ENCODE peak calls at places on chromosomes 4 and X, in ten cellular contexts. C is cardiac muscle cell, O is heart right ventricle, F is thoracic aorta, N is sigmoid colon, A is neural progenitor cell, Y is ovary, J is body of pancreas, D is Peyer's patch, X is fibroblast of lung. M is an unnamed sample. For H3K4me1, the result is how much of the 10 kb centered on the place peaks cover.

GRCh38 chr4:109801099-109801789 is 555 bp downstream of the CFI start:
- DNase-seq in X (no peak), J (no peak), D (no peak), O (no peak), N (no peak), Y (no peak), F (no peak), A (no peak), C (no peak), M (no peak)

GRCh38 chr4:42350611-42351182 is 46.6 kb upstream of the SHISA3 start:
- DNase-seq in D (no peak), O (no peak), A (no peak), N (no peak), Y (no peak), F (no peak), X (no peak), C (no peak), J (no peak), M (no peak)

GRCh38 chrX:51496501-51497291 is at the start of gene NUDT11:
- DNase-seq in D (peak), C (peak), F (no peak), J (peak), Y (peak), X (peak), N (peak), A (peak), O (peak), M (peak)

GRCh38 chr4:110586137-110586850 is 36.6 kb downstream of the PITX2 start:
- DNase-seq in O (no peak), D (no peak), A (peak), F (no peak), N (no peak), C (peak), Y (no peak), J (no peak), X (peak), M (no peak)

GRCh38 chr4:23298371-23298770 is 591.5 kb downstream of the PPARGC1A start:
- DNase-seq in D (no peak), Y (no peak), X (no peak), A (no peak), F (no peak), O (no peak), J (no peak), N (no peak), C (no peak), M (no peak)

GRCh38 chr4:16165931-16166330 is 60.3 kb downstream of the TAPT1 start:
- DNase-seq in Y (no peak), O (no peak), F (no peak), J (no peak), D (no peak), N (no peak), C (no peak), X (no peak), A (no peak), M (no peak)

GRCh38 chr4:84503495-84504437 is 4.7 kb upstream of the NKX6-1 start:
- DNase-seq in Y (no peak), A (peak), F (no peak), D (no peak), X (peak), N (no peak), O (no peak), J (peak), C (peak), M (no peak)

GRCh38 chrX:115894087-115894486 is 276.5 kb upstream of the AGTR2 start:
- DNase-seq in A (peak), C (no peak), O (no peak), F (no peak), X (peak), N (no peak), D (no peak), Y (no peak), J (peak), M (no peak)

GRCh38 chr4:30948653-30949052 is 228.5 kb downstream of the PCDH7 start:
- DNase-seq in N (no peak), Y (no peak), O (no peak), F (no peak), J (no peak), A (no peak), X (peak), C (no peak), D (no peak), M (no peak)

DNA sequence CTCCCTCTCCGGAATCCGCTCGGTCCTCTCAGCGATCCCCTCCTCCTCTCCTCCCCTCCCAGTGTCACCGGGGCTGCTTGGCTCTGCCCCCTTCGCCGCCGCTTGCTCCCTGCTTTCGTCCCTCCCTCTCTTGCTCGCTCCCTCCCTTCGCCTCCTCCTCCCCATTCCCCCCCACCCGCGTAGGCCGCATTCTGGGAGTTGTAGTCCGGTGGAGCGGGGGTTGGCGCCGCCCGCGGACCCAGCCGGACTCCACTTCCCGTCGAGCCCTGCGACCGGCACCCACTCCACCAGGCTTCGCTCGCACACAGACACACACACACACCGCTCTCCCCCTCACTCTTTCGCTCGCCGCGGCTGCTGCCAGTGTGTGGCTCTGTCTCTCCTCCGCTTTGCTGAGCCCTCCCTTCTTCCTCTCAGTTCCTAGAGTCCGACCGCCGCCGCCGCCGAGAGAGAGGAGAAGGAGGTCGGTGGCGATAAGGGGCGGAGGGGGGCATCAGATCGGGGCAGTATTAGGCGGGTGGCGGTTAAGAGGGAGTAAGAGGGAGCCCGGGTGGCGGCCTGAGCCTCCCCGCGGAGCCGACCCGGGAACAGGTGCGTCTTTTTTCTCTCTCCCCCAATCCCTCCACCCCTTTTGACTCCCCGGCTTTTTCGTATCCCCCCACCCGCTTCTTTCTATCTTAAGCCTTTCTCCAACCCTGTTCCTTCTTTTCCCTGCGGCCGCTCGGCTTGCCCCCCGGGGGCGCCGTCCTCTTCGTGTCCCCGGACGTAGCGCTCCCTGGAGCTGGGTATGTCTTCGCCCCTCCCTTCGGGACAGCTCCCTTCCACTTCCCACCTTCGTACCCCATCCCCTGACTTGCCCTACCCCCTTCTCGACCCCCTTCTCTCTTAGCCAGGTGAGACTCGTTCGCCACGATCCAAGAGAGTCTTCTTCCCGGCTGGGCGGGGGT is at the start of gene BCORL1:
- DNase-seq in N (peak), A (peak), Y (peak), D (peak), O (peak), J (peak), X (peak), F (peak), C (peak), M (peak)
- H3K4me3 ChIP-seq in N (no peak), A (no peak), Y (peak), D (no peak), O (no peak), J (peak), X (peak), F (no peak), C (peak), M (no peak)

DNA sequence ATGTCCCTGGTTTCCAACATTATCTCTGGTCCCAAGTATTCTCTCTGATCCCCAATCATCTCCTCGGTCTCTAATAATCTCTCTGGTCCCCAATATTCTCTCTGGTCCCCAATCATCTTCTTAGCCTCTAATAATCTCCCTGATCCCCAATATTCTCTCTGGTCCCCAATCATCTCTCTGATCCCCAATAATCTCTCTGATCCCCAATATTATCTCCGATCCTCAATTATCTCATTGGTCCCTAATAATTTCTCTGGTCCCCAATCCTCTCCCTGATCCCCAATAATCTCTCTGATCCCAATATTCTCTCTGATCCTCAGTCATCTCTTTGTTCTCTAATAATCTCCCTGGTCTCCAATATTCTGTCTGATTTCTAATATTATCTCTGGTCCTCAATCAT is 16.6 kb downstream of the P2RY8 start:
- DNase-seq in D (no peak), F (no peak), O (no peak), Y (no peak), C (no peak), N (no peak), J (no peak), X (no peak), A (no peak), M (no peak)
- H3K4me1 ChIP-seq in D (under half), F (under half), O (under half), Y (under half), C (under half), N (under half), J (under half), X (under half), A (under half), M (under half)

GRCh38 chr4:120922390-120923200 is at the start of gene PRDM5:
- DNase-seq in O (peak), F (peak), D (no peak), J (peak), N (peak), C (peak), Y (peak), A (peak), X (peak), M (peak)

GRCh38 chr4:120920666-120921065 is 1.9 kb downstream of the PRDM5 start:
- DNase-seq in O (no peak), D (no peak), C (no peak), F (no peak), N (no peak), X (no peak), A (no peak), J (no peak), Y (no peak), M (no peak)

GRCh38 chr4:120923201-120923522 is 636 bp upstream of the PRDM5 start:
- DNase-seq in Y (no peak), J (no peak), A (no peak), X (no peak), N (no peak), O (no peak), F (no peak), C (no peak), D (no peak), M (no peak)

GRCh38 chr4:120919358-120919757 is 3.2 kb downstream of the PRDM5 start:
- DNase-seq in C (no peak), X (no peak), N (no peak), D (no peak), F (no peak), O (no peak), Y (no peak), A (no peak), J (no peak), M (no peak)

DNA sequence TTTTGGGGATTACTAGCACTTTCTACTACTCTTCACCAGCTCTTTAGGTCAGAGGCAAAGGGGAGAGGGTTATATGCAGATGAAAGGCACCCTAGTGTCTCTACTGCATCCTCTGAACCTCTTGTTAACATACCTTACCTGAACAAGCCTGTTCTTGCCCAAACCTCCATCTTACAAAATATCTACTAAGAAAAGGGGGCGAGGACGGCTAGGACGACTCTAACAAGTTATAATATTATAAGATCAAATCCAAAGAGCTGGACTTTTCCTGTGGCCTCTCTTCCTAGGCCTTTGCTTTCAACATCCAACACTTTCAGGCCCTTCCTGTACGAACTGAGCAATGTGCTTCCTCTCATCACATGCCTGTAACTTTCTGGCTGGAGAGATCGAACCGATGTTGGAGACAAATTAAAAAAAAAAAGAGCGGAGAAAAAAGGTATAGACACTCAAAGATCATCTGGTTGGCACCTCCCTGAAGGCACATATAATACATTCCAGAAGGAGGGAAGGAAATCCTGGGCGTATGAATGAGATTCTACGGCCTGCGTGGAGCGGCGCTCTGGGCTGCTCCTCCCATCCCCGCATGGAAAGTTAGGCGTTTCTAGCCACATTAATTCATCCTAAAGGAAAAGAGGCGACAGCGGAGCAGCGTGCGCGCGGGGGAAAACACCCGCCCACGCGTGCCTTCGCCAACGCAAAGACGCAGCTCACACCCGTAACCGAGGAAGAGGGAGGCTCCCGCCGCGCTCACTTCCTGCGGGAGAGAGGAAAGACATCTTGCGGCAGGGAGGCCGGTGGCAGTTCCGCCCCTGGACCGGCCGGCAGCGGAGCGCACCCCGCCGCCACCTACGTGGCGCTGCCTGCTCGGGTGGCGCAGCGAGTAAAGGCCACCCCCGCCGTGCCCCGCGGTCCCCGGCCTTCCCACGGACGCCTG is 803 bp downstream of the PRDM5 start:
- DNase-seq in D (no peak), N (peak), X (peak), C (peak), F (no peak), O (peak), J (peak), A (peak), Y (peak), M (peak)
- TF ChIP-seq CTCF in D (no peak), N (no peak), X (no peak), C (no peak), F (no peak), O (no peak), J (no peak), A (no peak), Y (no peak), M (no peak)

DNA sequence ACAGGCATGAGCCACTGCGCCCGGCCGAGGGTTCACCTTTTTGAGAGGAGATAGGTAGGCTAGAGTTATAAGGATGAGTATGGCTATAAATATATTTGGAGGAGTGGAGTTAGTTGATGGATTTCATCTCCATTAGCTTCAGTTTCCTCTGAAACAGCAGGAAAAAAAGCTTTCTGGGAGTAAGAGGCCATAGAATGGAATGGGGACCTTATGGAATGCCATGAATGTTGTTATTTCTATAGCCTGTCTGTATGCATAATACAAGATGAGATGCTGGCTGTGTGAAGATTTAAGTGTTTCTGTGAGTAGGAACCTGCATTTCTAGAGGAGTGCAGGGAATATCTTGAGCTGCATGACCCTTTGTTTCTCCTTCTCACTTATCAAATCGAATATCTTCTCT is 114.9 kb upstream of the ARX start:
- DNase-seq in F (no peak), N (no peak), X (no peak), Y (no peak), C (no peak), J (no peak), O (no peak), A (no peak), D (no peak), M (no peak)
- H3K4me3 ChIP-seq in F (no peak), N (no peak), X (no peak), Y (no peak), C (no peak), J (no peak), O (no peak), A (no peak), D (no peak), M (no peak)

GRCh38 chrX:74246524-74246923 is 57.5 kb upstream of the ZCCHC13 start:
- DNase-seq in J (no peak), C (no peak), A (no peak), N (no peak), X (peak), F (no peak), Y (no peak), O (no peak), D (no peak), M (no peak)
- H3K4me1 ChIP-seq in J (under half), C (under half), A (under half), N (under half), X (under half), F (under half), Y (under half), O (under half), D (under half), M (under half)

DNA sequence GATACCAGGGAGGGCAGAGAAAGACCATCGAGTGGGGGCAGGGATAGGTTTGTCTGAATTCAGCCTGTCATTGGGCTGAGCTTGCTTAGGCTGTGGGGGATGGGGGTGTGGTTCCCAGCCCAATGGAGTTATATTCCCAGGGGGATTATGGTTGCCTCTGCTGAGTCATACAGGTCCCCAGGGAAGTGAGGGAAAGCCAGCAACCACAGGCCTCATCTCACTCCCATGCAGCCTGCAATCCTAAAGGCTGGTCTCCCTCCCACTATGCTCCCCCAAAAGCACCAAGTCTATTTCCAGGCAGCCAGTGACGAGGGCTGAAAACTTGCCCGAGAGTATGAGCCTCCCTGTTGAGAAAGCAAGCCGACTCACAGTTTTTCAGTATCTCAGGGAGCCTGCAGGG is 39.3 kb downstream of the AFM start:
- DNase-seq in Y (no peak), A (peak), O (no peak), X (peak), C (no peak), F (no peak), D (no peak), N (no peak), J (no peak), M (no peak)
- TF ChIP-seq CTCF in Y (no peak), A (no peak), O (no peak), X (no peak), C (peak), F (no peak), D (no peak), N (no peak), J (no peak), M (no peak)

DNA sequence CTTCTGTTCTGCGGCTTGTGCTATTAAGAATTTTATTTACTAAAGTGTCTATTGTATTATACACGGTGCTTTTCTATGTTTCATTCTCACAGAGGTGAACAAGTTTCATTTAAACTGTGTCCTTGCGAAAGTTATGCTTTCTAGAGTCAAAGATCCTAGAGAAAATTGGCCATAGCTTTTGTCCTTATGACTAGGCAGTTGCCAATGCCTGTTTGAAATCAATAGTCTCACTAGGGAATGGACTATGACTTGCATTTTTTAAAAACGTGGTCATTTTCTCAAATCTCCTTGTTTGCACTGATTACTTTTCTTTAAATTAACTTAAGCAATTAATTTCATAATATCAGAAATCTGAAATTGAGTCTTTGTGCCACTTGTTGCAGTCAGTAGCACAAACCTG is 211.7 kb upstream of the MID1 start:
- DNase-seq in D (no peak), C (no peak), F (no peak), N (no peak), A (no peak), J (no peak), Y (no peak), O (no peak), X (no peak), M (no peak)
- H3K4me3 ChIP-seq in D (peak), C (peak), F (peak), N (peak), A (no peak), J (no peak), Y (no peak), O (peak), X (no peak), M (peak)

DNA sequence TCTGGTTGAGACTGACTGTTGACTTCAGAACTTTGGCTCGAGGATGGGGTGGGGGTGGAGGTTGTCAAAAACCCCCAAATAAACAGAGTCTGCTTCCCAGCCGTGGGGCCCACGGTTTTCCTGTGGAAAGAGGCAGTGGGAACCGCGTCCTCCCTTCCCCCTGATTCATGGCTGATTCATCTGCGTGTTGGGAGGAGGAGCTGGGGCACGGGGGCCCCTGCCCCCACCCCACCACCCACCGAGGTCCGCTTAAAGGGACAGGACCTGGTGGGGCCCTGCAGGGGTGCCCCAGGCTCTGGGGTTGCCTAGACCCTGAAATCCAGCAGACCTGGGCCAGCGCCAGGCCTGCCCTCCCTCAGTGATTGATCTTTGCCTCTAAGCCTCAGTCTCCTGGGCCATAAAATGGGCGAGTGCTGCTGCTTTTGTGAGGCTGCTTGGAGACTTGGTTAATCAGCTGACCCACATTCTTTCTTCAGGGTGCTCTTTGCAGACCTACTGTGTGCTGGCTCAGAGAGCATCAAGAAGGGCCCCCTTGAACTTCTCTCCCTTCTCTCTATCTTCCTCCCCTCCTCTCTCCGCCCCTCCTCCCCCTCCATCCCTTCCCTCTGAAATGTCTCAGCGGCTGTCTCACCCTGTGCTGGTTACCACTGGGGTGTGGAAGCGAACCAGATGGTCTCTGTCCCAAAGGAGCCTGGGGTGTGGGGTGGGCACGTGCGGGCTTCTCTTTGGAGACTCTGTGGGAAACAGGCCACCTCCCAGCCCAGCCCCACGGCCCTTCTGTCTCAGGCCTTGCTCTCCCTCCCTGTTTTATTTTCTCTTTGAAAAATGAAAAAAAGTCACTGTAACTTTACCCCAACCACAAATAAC is 9.1 kb downstream of the HTRA3 start:
- DNase-seq in A (no peak), F (no peak), N (peak), X (peak), Y (peak), J (no peak), D (no peak), O (peak), C (no peak), M (no peak)
- H3K4me1 ChIP-seq in A (under half), F (under half), N (half or more), X (under half), Y (under half), J (under half), D (under half), O (half or more), C (under half), M (under half)